ENCODE peak calls at places on chromosome 7, in seven cellular contexts. H is lower leg skin, I is right atrium auricular region, J is neural progenitor cell, V is IMR-90, F is A549, E is pancreas. S is an unnamed sample.

GRCh38 chr7:99562114-99562784 is 3.8 kb downstream of the ZNF655 start:
- DNase-seq in H (no peak), I (no peak), J (no peak), V (no peak), F (no peak), E (no peak), S (no peak)

GRCh38 chr7:76315372-76315771 is 12.9 kb downstream of the HSPB1 start:
- DNase-seq in H (no peak), I (no peak), J (no peak), V (no peak), F (no peak), E (no peak), S (no peak)

GRCh38 chr7:94417921-94418320 is 23.2 kb downstream of the COL1A2 start:
- DNase-seq in H (no peak), I (no peak), J (no peak), V (no peak), F (no peak), E (no peak), S (no peak)

GRCh38 chr7:27185708-27186449 is 847 bp upstream of the HOXA11 start:
- DNase-seq in H (peak; percentile 86), I (no peak), J (no peak), V (no peak), F (no peak), E (peak; percentile 10), S (no peak)

GRCh38 chr7:94380264-94380663 is 14.4 kb upstream of the COL1A2 start:
- DNase-seq in H (no peak), I (no peak), J (no peak), V (no peak), F (no peak), E (no peak), S (no peak)

GRCh38 chr7:124764847-124765400 is 668 bp downstream of the GPR37 start:
- DNase-seq in H (no peak), I (no peak), J (peak; percentile 62), V (peak; percentile 5), F (peak; percentile 36), E (peak; percentile 38), S (no peak)

GRCh38 chr7:117273325-117274292 is 49.2 kb downstream of the WNT2 start:
- DNase-seq in H (no peak), I (no peak), J (peak; percentile 15), V (no peak), F (no peak), E (no peak), S (no peak)

GRCh38 chr7:77288676-77289320 is 89.2 kb upstream of the FGL2 start:
- DNase-seq in H (no peak), I (no peak), J (no peak), V (peak; percentile 41), F (no peak), E (no peak), S (no peak)

GRCh38 chr7:87375647-87376435 is 30.4 kb downstream of the CROT start:
- DNase-seq in H (no peak), I (no peak), J (no peak), V (peak; percentile 11), F (no peak), E (no peak), S (no peak)

GRCh38 chr7:6228363-6228762 is 44.1 kb downstream of the CYTH3 start:
- DNase-seq in H (no peak), I (no peak), J (no peak), V (peak; percentile 33), F (no peak), E (no peak), S (no peak)

GRCh38 chr7:27409776-27410175 is 167.2 kb downstream of the EVX1 start:
- DNase-seq in H (no peak), I (no peak), J (no peak), V (no peak), F (no peak), E (no peak), S (no peak)

GRCh38 chr7:42939457-42940240 is 7.5 kb downstream of the MRPL32 start:
- DNase-seq in H (no peak), I (no peak), J (no peak), V (no peak), F (no peak), E (no peak), S (no peak)

GRCh38 chr7:137656227-137656849 is 190.4 kb downstream of the DGKI start:
- DNase-seq in H (peak; percentile 95), I (peak; percentile 92), J (peak; percentile 79), V (peak; percentile 79), F (peak; percentile 59), E (peak; percentile 75), S (no peak)

GRCh38 chr7:45178241-45179225 is 20.9 kb downstream of the RAMP3 start:
- DNase-seq in H (no peak), I (no peak), J (peak; percentile 22), V (no peak), F (peak; percentile 40), E (no peak), S (no peak)

GRCh38 chr7:80183900-80184685 is 49.5 kb downstream of the GNAI1 start:
- DNase-seq in H (no peak), I (no peak), J (no peak), V (no peak), F (no peak), E (no peak), S (no peak)

GRCh38 chr7:105896407-105896842 is 20.0 kb upstream of the ATXN7L1 start:
- DNase-seq in H (no peak), I (no peak), J (no peak), V (no peak), F (no peak), E (no peak), S (no peak)

GRCh38 chr7:130421685-130422084 is 19.1 kb downstream of the CEP41 start:
- DNase-seq in H (no peak), I (no peak), J (peak; percentile 48), V (peak; percentile 37), F (no peak), E (no peak), S (no peak)

GRCh38 chr7:75595766-75596165 is 103.6 kb downstream of the SPDYE5 start:
- DNase-seq in H (no peak), I (no peak), J (no peak), V (no peak), F (no peak), E (no peak), S (no peak)

GRCh38 chr7:22137466-22137865 is 191.8 kb upstream of the CDCA7L start:
- DNase-seq in H (no peak), I (no peak), J (no peak), V (peak; percentile 38), F (no peak), E (no peak), S (no peak)

GRCh38 chr7:122602800-122603199 is 96.1 kb downstream of the RNF133 start:
- DNase-seq in H (no peak), I (no peak), J (no peak), V (no peak), F (no peak), E (no peak), S (no peak)

GRCh38 chr7:2941201-2941859 is 97.2 kb upstream of the GNA12 start:
- DNase-seq in H (peak; percentile 66), I (no peak), J (no peak), V (no peak), F (no peak), E (no peak), S (no peak)

GRCh38 chr7:113131367-113131766 is 13.0 kb upstream of the SMIM30 start:
- DNase-seq in H (no peak), I (no peak), J (no peak), V (no peak), F (no peak), E (no peak), S (no peak)

GRCh38 chr7:16515785-16516685 is 10.6 kb upstream of the LRRC72 start:
- DNase-seq in H (no peak), I (no peak), J (no peak), V (no peak), F (no peak), E (no peak), S (no peak)

GRCh38 chr7:12578930-12579640 is 8.6 kb downstream of the SCIN start:
- DNase-seq in H (no peak), I (no peak), J (no peak), V (no peak), F (no peak), E (no peak), S (no peak)

GRCh38 chr7:87253589-87254087 is 34.1 kb upstream of the TMEM243 start:
- DNase-seq in H (no peak), I (no peak), J (no peak), V (no peak), F (no peak), E (no peak), S (no peak)

DNA sequence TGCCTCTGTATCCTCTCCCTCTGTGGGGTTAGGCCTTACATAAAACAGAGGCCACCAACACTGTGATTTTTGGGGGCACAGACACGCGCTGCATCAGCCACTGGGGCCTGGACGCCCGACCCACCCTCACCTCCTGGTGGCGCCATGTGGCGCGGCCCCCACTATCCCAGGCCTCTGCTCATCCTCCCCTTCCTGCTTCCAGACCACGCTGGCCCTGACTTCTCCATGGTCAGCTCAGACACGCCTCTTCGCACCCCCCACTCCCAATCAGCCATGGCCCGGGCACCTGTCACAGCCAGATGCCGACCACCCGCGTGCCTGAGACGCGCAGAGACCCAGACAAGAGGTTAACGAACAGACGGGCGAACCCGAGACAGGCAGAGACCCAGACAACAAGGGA is 263.9 kb downstream of the ELFN1 start:
- DNase-seq in H (no peak), I (no peak), J (no peak), V (no peak), F (no peak), E (no peak), S (no peak)
- H3K4me3 ChIP-seq in H (no peak overlapping the region), I (no peak overlapping the region), J (no peak overlapping the region), V (no peak overlapping the region), F (no peak overlapping the region), E (no peak overlapping the region), S (no peak overlapping the region)

GRCh38 chr7:55571534-55572377 is 546 bp downstream of the VOPP1 start:
- DNase-seq in H (peak; percentile 94), I (no peak), J (peak; percentile 80), V (peak; percentile 22), F (peak; percentile 71), E (peak; percentile 54), S (no peak)
- TF ChIP-seq CTCF in H (no peak), I (no peak), J (peak; percentile 6), V (peak; percentile 4), F (peak; percentile 21), E (no peak), S (no peak)

GRCh38 chr7:91046322-91047088 is 217.7 kb upstream of the FZD1 start:
- DNase-seq in H (no peak), I (no peak), J (no peak), V (peak; percentile 28), F (no peak), E (no peak), S (no peak)
- H3K4me3 ChIP-seq in H (no peak overlapping the region), I (no peak overlapping the region), J (no peak overlapping the region), V (no peak overlapping the region), F (no peak overlapping the region), E (no peak overlapping the region), S (no peak overlapping the region)

GRCh38 chr7:114941692-114942091 is 19.8 kb downstream of the MDFIC start:
- DNase-seq in H (no peak), I (no peak), J (no peak), V (no peak), F (no peak), E (no peak), S (no peak)

GRCh38 chr7:114942443-114943175 is 20.7 kb downstream of the MDFIC start:
- DNase-seq in H (no peak), I (no peak), J (no peak), V (no peak), F (no peak), E (no peak), S (no peak)

GRCh38 chr7:114938785-114939184 is 16.9 kb downstream of the MDFIC start:
- DNase-seq in H (no peak), I (no peak), J (no peak), V (no peak), F (no peak), E (no peak), S (no peak)

GRCh38 chr7:114937422-114937821 is 15.5 kb downstream of the MDFIC start:
- DNase-seq in H (no peak), I (no peak), J (no peak), V (no peak), F (no peak), E (no peak), S (no peak)

GRCh38 chr7:114939484-114940097 is 17.7 kb downstream of the MDFIC start:
- DNase-seq in H (no peak), I (no peak), J (no peak), V (no peak), F (no peak), E (no peak), S (no peak)
- TF ChIP-seq CTCF in H (no peak), I (no peak), J (peak; percentile 37), V (no peak), F (no peak), E (no peak), S (no peak)